ENCODE peak calls at places on chromosomes 16 and 17, in six cellular contexts. One of them, this sample, is unnamed.
A peak's percentile ranks its signal among the peaks of the same experiment; 100 is the strongest.

GRCh38 chr16:11121909-11122692 is 133.9 kb downstream of the SOCS1 start:
- DNase-seq in RWPE1: no peak
- DNase-seq in HEK293T: no peak
- DNase-seq in LoVo: no peak
- DNase-seq in GM19239: no peak
- DNase-seq in RCC 7860: no peak
- DNase-seq in this sample: no peak

GRCh38 chr17:44204453-44204882 is 4.8 kb upstream of the ATXN7L3 start:
- DNase-seq in LoVo: no peak
- DNase-seq in HEK293T: no peak
- DNase-seq in RCC 7860: peak; percentile 12
- DNase-seq in RWPE1: peak; percentile 57
- DNase-seq in GM19239: no peak
- DNase-seq in this sample: no peak

GRCh38 chr17:76752006-76752405 is 14.1 kb downstream of the MFSD11 start:
- DNase-seq in RWPE1: no peak
- DNase-seq in HEK293T: no peak
- DNase-seq in RCC 7860: no peak
- DNase-seq in GM19239: no peak
- DNase-seq in LoVo: no peak
- DNase-seq in this sample: no peak

GRCh38 chr17:56707312-56708219 is 114.1 kb downstream of the NOG start:
- DNase-seq in GM19239: no peak
- DNase-seq in RWPE1: no peak
- DNase-seq in HEK293T: no peak
- DNase-seq in RCC 7860: no peak
- DNase-seq in LoVo: no peak
- DNase-seq in this sample: no peak

GRCh38 chr16:61836804-61837398 is 199.3 kb downstream of the CDH8 start:
- DNase-seq in RCC 7860: no peak
- DNase-seq in GM19239: no peak
- DNase-seq in HEK293T: no peak
- DNase-seq in LoVo: no peak
- DNase-seq in RWPE1: no peak
- DNase-seq in this sample: no peak

GRCh38 chr16:71878911-71879310 is 5.1 kb downstream of the ZNF821 start:
- DNase-seq in RCC 7860: no peak
- DNase-seq in RWPE1: no peak
- DNase-seq in LoVo: no peak
- DNase-seq in GM19239: no peak
- DNase-seq in HEK293T: no peak
- DNase-seq in this sample: no peak

GRCh38 chr17:44829558-44830358 is at the start of gene GJC1:
- DNase-seq in RWPE1: peak; percentile 30
- DNase-seq in HEK293T: peak; percentile 64
- DNase-seq in RCC 7860: no peak
- DNase-seq in LoVo: no peak
- DNase-seq in GM19239: peak; percentile 34
- DNase-seq in this sample: no peak

GRCh38 chr16:71474864-71475263 is 12.8 kb upstream of the ZNF23 start:
- DNase-seq in GM19239: no peak
- DNase-seq in RCC 7860: peak; percentile 92
- DNase-seq in LoVo: peak; percentile 24
- DNase-seq in RWPE1: peak; percentile 87
- DNase-seq in HEK293T: no peak
- DNase-seq in this sample: peak; percentile 18

GRCh38 chr17:35170968-35171771 is 23.0 kb downstream of the SLC35G3 start:
- DNase-seq in LoVo: no peak
- DNase-seq in RWPE1: peak; percentile 44
- DNase-seq in HEK293T: peak; percentile 17
- DNase-seq in RCC 7860: no peak
- DNase-seq in GM19239: no peak
- DNase-seq in this sample: peak; percentile 40

GRCh38 chr17:42780816-42781638 is 617 bp downstream of the WNK4 start:
- DNase-seq in LoVo: no peak
- DNase-seq in RCC 7860: no peak
- DNase-seq in HEK293T: no peak
- DNase-seq in RWPE1: no peak
- DNase-seq in GM19239: no peak
- DNase-seq in this sample: no peak

GRCh38 chr16:82317411-82318168 is 147.6 kb upstream of the MPHOSPH6 start:
- DNase-seq in GM19239: no peak
- DNase-seq in RWPE1: no peak
- DNase-seq in RCC 7860: no peak
- DNase-seq in LoVo: no peak
- DNase-seq in HEK293T: no peak
- DNase-seq in this sample: no peak

GRCh38 chr17:43906951-43907424 is 348 bp downstream of the MPP2 start:
- DNase-seq in RWPE1: no peak
- DNase-seq in RCC 7860: no peak
- DNase-seq in GM19239: no peak
- DNase-seq in HEK293T: no peak
- DNase-seq in LoVo: no peak
- DNase-seq in this sample: no peak

GRCh38 chr16:53629607-53630312 is 73.9 kb downstream of the RPGRIP1L start:
- DNase-seq in LoVo: no peak
- DNase-seq in HEK293T: no peak
- DNase-seq in RCC 7860: no peak
- DNase-seq in RWPE1: no peak
- DNase-seq in GM19239: no peak
- DNase-seq in this sample: no peak

GRCh38 chr17:83079766-83080616 is 582 bp downstream of the METRNL start:
- DNase-seq in RCC 7860: no peak
- DNase-seq in RWPE1: no peak
- DNase-seq in LoVo: no peak
- DNase-seq in GM19239: no peak
- DNase-seq in HEK293T: peak; percentile 33
- DNase-seq in this sample: no peak

GRCh38 chr17:63537001-63537400 is 13.3 kb upstream of the DCAF7 start:
- DNase-seq in GM19239: no peak
- DNase-seq in RWPE1: peak; percentile 20
- DNase-seq in RCC 7860: no peak
- DNase-seq in HEK293T: no peak
- DNase-seq in LoVo: no peak
- DNase-seq in this sample: no peak

GRCh38 chr17:50014471-50015088 is 19.6 kb upstream of the DLX3 start:
- DNase-seq in RCC 7860: no peak
- DNase-seq in HEK293T: no peak
- DNase-seq in LoVo: no peak
- DNase-seq in GM19239: no peak
- DNase-seq in RWPE1: no peak
- DNase-seq in this sample: no peak

GRCh38 chr16:69838417-69838990 is 76.4 kb downstream of the WWP2 start:
- DNase-seq in RCC 7860: no peak
- DNase-seq in LoVo: no peak
- DNase-seq in RWPE1: no peak
- DNase-seq in HEK293T: no peak
- DNase-seq in GM19239: no peak
- DNase-seq in this sample: no peak

GRCh38 chr16:48501516-48502377 is 108.2 kb downstream of the N4BP1 start:
- DNase-seq in LoVo: no peak
- DNase-seq in HEK293T: no peak
- DNase-seq in GM19239: no peak
- DNase-seq in RWPE1: no peak
- DNase-seq in RCC 7860: no peak
- DNase-seq in this sample: no peak

GRCh38 chr17:7019839-7020519 is 2.9 kb upstream of the BCL6B start:
- DNase-seq in RCC 7860: no peak
- DNase-seq in GM19239: no peak
- DNase-seq in LoVo: no peak
- DNase-seq in RWPE1: no peak
- DNase-seq in HEK293T: peak; percentile 74
- DNase-seq in this sample: no peak

This sample was measured in SW480.